ENCODE peak calls at places on chromosomes 16 and 17, in ten cellular contexts. L is AG04450, R is brain microvascular endothelial cell, U is fibroblast of lung, Z is PC-9, T is heart right ventricle, M is lower lobe of right lung, V is tibial nerve, B is DND-41, E is tibial artery. D is an unnamed sample.

GRCh38 chr17:15262291-15263205 is 2.6 kb downstream of the PMP22 start:
- DNase-seq in L (peak; percentile 73), R (no peak), U (peak; percentile 89), Z (peak; percentile 14), T (peak; percentile 89), M (peak; percentile 85), V (peak; percentile 90), B (no peak), E (peak; percentile 93), D (peak; percentile 46)

GRCh38 chr17:64095144-64095882 is 34.6 kb downstream of the ERN1 start:
- DNase-seq in L (no peak), R (no peak), U (no peak), Z (no peak), T (no peak), M (no peak), V (no peak), B (no peak), E (no peak), D (peak; percentile 62)

GRCh38 chr16:87647431-87648185 is 45.3 kb downstream of the JPH3 start:
- DNase-seq in L (no peak), R (no peak), U (no peak), Z (no peak), T (no peak), M (no peak), V (no peak), B (no peak), E (no peak), D (no peak)

GRCh38 chr17:78767806-78768205 is 14.3 kb downstream of the CYTH1 start:
- DNase-seq in L (no peak), R (no peak), U (peak; percentile 32), Z (no peak), T (no peak), M (no peak), V (no peak), B (no peak), E (no peak), D (no peak)

GRCh38 chr16:2856061-2856670 is 1.8 kb downstream of the PRSS22 start:
- DNase-seq in L (no peak), R (no peak), U (no peak), Z (peak; percentile 65), T (no peak), M (no peak), V (no peak), B (peak; percentile 48), E (no peak), D (peak; percentile 64)

GRCh38 chr16:29990883-29991570 is 4.4 kb downstream of the HIRIP3 start:
- DNase-seq in L (no peak), R (no peak), U (no peak), Z (no peak), T (no peak), M (no peak), V (no peak), B (no peak), E (no peak), D (no peak)

GRCh38 chr16:55552621-55553020 is 13.9 kb upstream of the CAPNS2 start:
- DNase-seq in L (no peak), R (peak; percentile 80), U (peak; percentile 86), Z (peak; percentile 12), T (no peak), M (no peak), V (no peak), B (no peak), E (no peak), D (peak; percentile 44)

GRCh38 chr17:35849469-35850348 is 19.0 kb downstream of the HEATR9 start:
- DNase-seq in L (peak; percentile 32), R (peak; percentile 75), U (peak; percentile 53), Z (peak; percentile 26), T (no peak), M (no peak), V (peak; percentile 22), B (peak; percentile 65), E (no peak), D (peak; percentile 44)

GRCh38 chr16:70704586-70704985 is 18.7 kb upstream of the MTSS2 start:
- DNase-seq in L (no peak), R (no peak), U (no peak), Z (no peak), T (no peak), M (no peak), V (no peak), B (no peak), E (no peak), D (no peak)

GRCh38 chr16:70701998-70702397 is 16.1 kb upstream of the MTSS2 start:
- DNase-seq in L (no peak), R (no peak), U (no peak), Z (no peak), T (no peak), M (no peak), V (no peak), B (no peak), E (no peak), D (no peak)

GRCh38 chr16:70702624-70703023 is 16.8 kb upstream of the MTSS2 start:
- DNase-seq in L (no peak), R (no peak), U (no peak), Z (no peak), T (no peak), M (no peak), V (no peak), B (no peak), E (no peak), D (no peak)

GRCh38 chr16:70703835-70704381 is 18.1 kb upstream of the MTSS2 start:
- DNase-seq in L (no peak), R (no peak), U (no peak), Z (no peak), T (no peak), M (no peak), V (no peak), B (no peak), E (no peak), D (no peak)

DNA sequence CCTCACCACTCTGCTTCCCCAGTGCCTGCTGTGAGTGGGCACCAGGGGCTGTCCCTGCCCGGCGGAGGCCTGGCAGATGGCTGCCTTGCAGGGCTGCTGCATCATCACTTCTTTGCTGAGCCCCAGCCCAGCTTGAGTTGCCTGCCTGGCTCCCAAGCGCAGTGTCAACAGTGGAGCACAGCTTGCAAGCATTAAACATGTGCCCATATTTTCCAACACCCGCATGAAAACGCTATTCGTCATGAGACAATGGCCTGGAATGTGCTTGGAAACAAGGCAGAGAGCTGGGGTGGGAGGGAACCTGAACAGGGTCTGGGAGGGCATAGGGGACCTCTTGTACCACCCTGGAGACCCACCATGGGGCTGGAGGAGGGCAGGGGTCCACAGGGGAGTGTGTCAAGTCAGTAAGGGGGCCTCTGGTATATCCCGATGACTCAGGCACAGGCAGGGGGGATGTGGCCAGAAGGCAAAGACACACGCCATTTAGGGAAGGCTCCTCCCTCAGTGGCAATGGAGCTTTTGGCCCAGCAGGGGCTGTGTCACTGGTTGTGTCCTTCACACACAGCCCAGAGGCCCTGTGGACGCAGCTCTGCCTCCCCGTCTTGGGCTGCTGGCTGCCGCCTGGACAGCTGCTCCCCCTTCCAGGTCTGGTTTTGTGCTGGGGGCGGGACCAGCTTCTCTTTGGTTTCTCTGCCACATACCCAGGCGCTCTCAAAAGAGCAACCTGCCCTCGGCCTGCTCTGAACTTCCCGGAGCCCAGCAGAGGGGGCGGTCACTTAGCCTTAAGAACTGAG is 17.4 kb upstream of the MTSS2 start:
- DNase-seq in L (peak; percentile 84), R (peak; percentile 71), U (peak; percentile 93), Z (no peak), T (peak; percentile 58), M (no peak), V (no peak), B (no peak), E (peak; percentile 82), D (no peak)
- TF ChIP-seq CTCF in L (peak; percentile 60), R (peak; percentile 73), U (peak; percentile 41), Z (no peak), T (no peak), M (peak; percentile 15), V (peak; percentile 32), B (no peak), E (peak; percentile 70), D (no peak)

GRCh38 chr16:27448531-27449433 is 46.8 kb downstream of the IL21R start:
- DNase-seq in L (no peak), R (no peak), U (no peak), Z (no peak), T (no peak), M (no peak), V (no peak), B (no peak), E (no peak), D (no peak)

GRCh38 chr16:27452569-27453475 is 50.8 kb downstream of the IL21R start:
- DNase-seq in L (no peak), R (no peak), U (no peak), Z (no peak), T (no peak), M (no peak), V (no peak), B (no peak), E (no peak), D (no peak)

GRCh38 chr16:27453476-27453825 is 51.5 kb downstream of the IL21R start:
- DNase-seq in L (no peak), R (no peak), U (no peak), Z (no peak), T (no peak), M (no peak), V (no peak), B (no peak), E (no peak), D (no peak)

GRCh38 chr16:27449434-27450188 is 47.6 kb downstream of the IL21R start:
- DNase-seq in L (no peak), R (no peak), U (no peak), Z (no peak), T (no peak), M (no peak), V (no peak), B (no peak), E (no peak), D (no peak)

GRCh38 chr16:27450836-27451341 is 48.9 kb downstream of the IL21R start:
- DNase-seq in L (no peak), R (peak; percentile 28), U (no peak), Z (no peak), T (no peak), M (no peak), V (no peak), B (peak; percentile 42), E (no peak), D (no peak)
- H3K27ac ChIP-seq in L (no peak overlapping the region), R (no peak overlapping the region), U (no peak overlapping the region), Z (no peak overlapping the region), T (no peak overlapping the region), M (no peak overlapping the region), V (no peak overlapping the region), B (peak overlapping the region; percentile 24), E (no peak overlapping the region), D (no peak overlapping the region)

DNA sequence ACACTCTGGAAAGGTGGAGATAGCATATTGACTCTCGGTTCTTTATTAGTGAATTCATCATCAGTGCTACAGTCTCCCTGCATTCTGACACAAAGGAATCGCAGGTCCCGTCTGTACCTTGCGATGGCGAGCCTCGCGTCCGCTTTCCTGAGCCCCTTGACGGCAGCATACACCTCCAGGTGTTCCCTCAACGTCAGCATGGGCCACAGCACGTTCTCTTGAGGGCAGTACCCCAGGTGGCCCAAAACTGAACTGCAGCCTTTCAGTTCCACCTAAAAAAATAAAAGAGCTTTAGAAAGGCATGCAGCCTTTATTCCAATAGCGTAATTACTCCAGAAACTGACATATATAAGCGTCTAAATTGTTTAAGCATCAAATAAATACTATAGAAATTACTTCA is 24.2 kb upstream of the ABCA9 start:
- DNase-seq in L (no peak), R (no peak), U (no peak), Z (no peak), T (no peak), M (no peak), V (no peak), B (no peak), E (no peak), D (peak; percentile 17)
- TF ChIP-seq CTCF in L (peak; percentile 44), R (peak; percentile 67), U (peak; percentile 19), Z (peak; percentile 59), T (no peak), M (peak; percentile 18), V (no peak), B (peak; percentile 32), E (no peak), D (peak; percentile 32)

DNA sequence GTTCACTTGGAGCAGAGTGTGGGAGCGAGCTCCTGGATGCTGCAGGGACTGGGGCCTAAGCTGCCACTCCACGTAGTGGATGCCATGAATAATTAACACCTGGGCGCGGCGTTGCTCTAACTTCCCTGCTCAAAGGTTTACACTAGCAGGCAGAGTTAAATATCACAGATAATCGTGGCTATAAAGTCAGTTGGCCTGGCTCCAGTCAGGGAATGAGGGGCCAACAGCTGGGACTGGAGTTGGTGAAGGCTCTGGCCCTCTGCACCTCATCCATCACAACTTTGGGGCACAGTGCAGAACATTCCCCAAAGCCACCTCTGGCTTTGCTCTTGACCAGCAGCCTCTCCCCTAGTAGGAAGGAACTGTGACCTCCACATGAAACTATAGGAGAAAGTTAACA is 10.9 kb downstream of the HOXB4 start:
- DNase-seq in L (no peak), R (no peak), U (peak; percentile 20), Z (no peak), T (no peak), M (no peak), V (no peak), B (no peak), E (no peak), D (no peak)
- H3K27ac ChIP-seq in L (peak overlapping the region; percentile 83), R (no peak overlapping the region), U (peak overlapping the region; percentile 86), Z (no peak overlapping the region), T (no peak overlapping the region), M (peak overlapping the region; percentile 49), V (peak overlapping the region; percentile 6), B (no peak overlapping the region), E (no peak overlapping the region), D (no peak overlapping the region)